ENCODE peak calls at places on chromosomes 3 and 15, in five cellular contexts. P, R, U, Y and I are unnamed samples. For H3K4me1, the result is how much of the 10 kb centered on the place peaks cover.

GRCh38 chr3:101941253-101942039 is 92.1 kb downstream of the NFKBIZ start:
- DNase-seq in U (no peak), P (no peak), R (no peak), Y (no peak), I (no peak)

GRCh38 chr3:15753056-15753710 is 44.6 kb downstream of the ANKRD28 start:
- DNase-seq in Y (no peak), P (no peak), U (no peak), R (no peak), I (no peak)

GRCh38 chr3:55641914-55642313 is 154.8 kb upstream of the WNT5A start:
- DNase-seq in P (no peak), R (no peak), U (no peak), Y (no peak), I (no peak)

GRCh38 chr15:70234256-70234965 is 136.7 kb upstream of the TLE3 start:
- DNase-seq in Y (no peak), P (no peak), R (no peak), U (no peak), I (no peak)

GRCh38 chr3:148642214-148642613 is 55.5 kb upstream of the AGTR1 start:
- DNase-seq in U (no peak), R (no peak), P (no peak), Y (no peak), I (no peak)

GRCh38 chr15:25862469-25863066 is 559 bp downstream of the ATP10A start:
- DNase-seq in R (no peak), P (no peak), Y (peak), U (peak), I (peak)

GRCh38 chr3:133937061-133937686 is 41.5 kb upstream of the RAB6B start:
- DNase-seq in P (no peak), Y (peak), R (no peak), U (no peak), I (no peak)

GRCh38 chr3:180421711-180422110 is 180.3 kb upstream of the TTC14 start:
- DNase-seq in R (no peak), U (no peak), Y (no peak), P (no peak), I (no peak)

GRCh38 chr3:195260286-195260905 is 10.6 kb downstream of the XXYLT1 start:
- DNase-seq in U (no peak), R (peak), P (no peak), Y (no peak), I (no peak)

GRCh38 chr3:81274671-81275070 is 486.8 kb downstream of the GBE1 start:
- DNase-seq in R (no peak), U (no peak), P (no peak), Y (no peak), I (no peak)

GRCh38 chr3:143134446-143134845 is 14.9 kb downstream of the CHST2 start:
- DNase-seq in Y (no peak), P (no peak), U (no peak), R (no peak), I (no peak)

GRCh38 chr15:45187894-45188830 is at the start of gene SHF:
- DNase-seq in U (peak), R (peak), P (peak), Y (peak), I (no peak)

GRCh38 chr3:9820944-9821343 is 10.9 kb downstream of the TTLL3 start:
- DNase-seq in R (no peak), Y (no peak), P (no peak), U (no peak), I (no peak)

GRCh38 chr3:64399205-64399800 is 174.0 kb upstream of the PRICKLE2 start:
- DNase-seq in R (no peak), Y (no peak), P (peak), U (no peak), I (no peak)

GRCh38 chr3:188915137-188915536 is 256.6 kb upstream of the TPRG1 start:
- DNase-seq in R (no peak), U (no peak), P (no peak), Y (no peak), I (no peak)

GRCh38 chr3:55434789-55435188 is 52.3 kb downstream of the WNT5A start:
- DNase-seq in U (no peak), Y (no peak), R (no peak), P (no peak), I (no peak)

GRCh38 chr3:60048447-60048848 is 998.6 kb upstream of the CFAP20DC start:
- DNase-seq in Y (no peak), U (no peak), R (no peak), P (no peak), I (no peak)

GRCh38 chr3:73621388-73621787 is 3.4 kb downstream of the PDZRN3 start:
- DNase-seq in P (no peak), U (no peak), Y (no peak), R (no peak), I (no peak)

GRCh38 chr3:172203522-172204258 is 164.3 kb downstream of the FNDC3B start:
- DNase-seq in R (no peak), U (no peak), Y (no peak), P (peak), I (no peak)

GRCh38 chr15:52653451-52653964 is 25.7 kb downstream of the ATOSA start:
- DNase-seq in P (no peak), Y (no peak), R (no peak), U (no peak), I (no peak)

GRCh38 chr3:43785551-43785950 is 94.8 kb downstream of the ABHD5 start:
- DNase-seq in Y (no peak), U (no peak), R (no peak), P (no peak), I (no peak)

GRCh38 chr3:185760091-185760490 is 64.8 kb downstream of the IGF2BP2 start:
- DNase-seq in U (no peak), R (no peak), Y (no peak), P (no peak), I (no peak)

GRCh38 chr15:22956980-22957264 is 23.2 kb downstream of the CYFIP1 start:
- DNase-seq in Y (no peak), R (no peak), U (no peak), P (no peak), I (no peak)

GRCh38 chr3:135868801-135869200 is 96.7 kb upstream of the PPP2R3A start:
- DNase-seq in P (no peak), R (no peak), Y (no peak), U (no peak), I (no peak)

GRCh38 chr3:173584834-173585831 is 187.6 kb downstream of the NLGN1 start:
- DNase-seq in Y (peak), U (no peak), P (peak), R (peak), I (peak)

GRCh38 chr3:137763594-137763938 is 549 bp upstream of the SOX14 start:
- DNase-seq in R (no peak), P (no peak), U (no peak), Y (no peak), I (no peak)

GRCh38 chr15:55907797-55908196 is 85.6 kb downstream of the NEDD4 start:
- DNase-seq in Y (no peak), U (no peak), P (no peak), R (no peak), I (no peak)

GRCh38 chr15:97425596-97425995 is 534.9 kb upstream of the ARRDC4 start:
- DNase-seq in R (no peak), U (no peak), P (no peak), Y (no peak), I (no peak)

GRCh38 chr15:85500729-85501128 is 120.3 kb downstream of the AKAP13 start:
- DNase-seq in Y (no peak), R (no peak), U (no peak), P (no peak), I (no peak)

GRCh38 chr3:153142961-153143360 is 19.1 kb upstream of the RAP2B start:
- DNase-seq in P (no peak), Y (no peak), R (no peak), U (no peak), I (no peak)

GRCh38 chr15:62391565-62392262 is 226.6 kb upstream of the C2CD4B start:
- DNase-seq in R (peak), P (no peak), Y (peak), U (no peak), I (peak)

GRCh38 chr15:85910796-85911195 is 116.1 kb upstream of the KLHL25 start:
- DNase-seq in P (no peak), R (no peak), U (no peak), Y (no peak), I (no peak)

GRCh38 chr3:105368575-105369500 is 2.1 kb downstream of the ALCAM start:
- DNase-seq in Y (peak), P (peak), U (peak), R (peak), I (peak)

DNA sequence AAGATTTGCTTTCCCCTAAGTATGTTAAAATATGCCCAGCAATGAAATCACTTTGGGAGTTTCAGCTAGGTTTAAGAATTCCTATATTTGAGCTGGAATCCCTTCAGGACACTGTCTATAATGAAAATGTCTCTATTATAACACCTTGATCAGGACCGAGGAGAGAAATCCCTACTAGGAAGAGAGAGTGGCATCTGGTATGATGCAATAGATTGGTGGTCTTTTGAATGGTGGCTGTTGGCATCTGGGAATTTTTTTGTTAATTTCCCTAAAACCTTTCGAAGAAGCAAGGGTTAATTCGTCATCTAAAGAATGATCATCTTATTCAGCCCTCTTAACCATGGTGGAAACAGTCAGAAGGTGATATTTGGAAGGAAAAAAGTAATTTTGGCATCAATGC is 43.0 kb downstream of the TIGIT start:
- DNase-seq in P (no peak), U (no peak), Y (no peak), R (no peak), I (no peak)
- H3K4me1 ChIP-seq in P (under half), U (under half), Y (under half), R (under half), I (under half)

GRCh38 chr3:157310329-157311065 is 126.2 kb upstream of the PTX3 start:
- DNase-seq in U (no peak), R (no peak), P (no peak), Y (no peak), I (no peak)

GRCh38 chr3:157300091-157300490 is 136.6 kb upstream of the PTX3 start:
- DNase-seq in U (no peak), R (no peak), Y (no peak), P (no peak), I (no peak)

GRCh38 chr3:157301755-157302154 is 134.9 kb upstream of the PTX3 start:
- DNase-seq in Y (no peak), P (no peak), R (no peak), U (no peak), I (no peak)

GRCh38 chr3:157301027-157301663 is 135.5 kb upstream of the PTX3 start:
- DNase-seq in U (no peak), Y (no peak), R (no peak), P (no peak), I (no peak)

DNA sequence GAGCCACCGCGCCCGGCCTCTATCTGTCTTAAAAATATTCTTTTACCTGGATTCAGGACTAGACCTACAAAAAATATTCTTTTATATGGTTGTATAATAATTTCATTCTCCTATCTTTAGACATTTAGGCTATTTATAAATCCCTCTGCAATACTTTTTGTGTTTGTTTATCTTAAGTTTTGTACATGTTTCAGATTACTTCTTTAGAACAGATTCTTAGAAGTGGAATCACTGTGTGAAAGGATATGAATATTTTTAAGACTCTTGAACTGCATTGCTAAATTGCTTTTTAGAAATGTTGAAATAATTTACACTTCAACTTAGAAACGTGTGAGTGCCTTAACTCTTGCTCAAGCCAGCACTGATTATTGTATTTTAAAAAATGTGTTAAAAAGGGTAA is 131.3 kb upstream of the PTX3 start:
- DNase-seq in Y (no peak), U (no peak), P (no peak), R (no peak), I (no peak)
- H3K27ac ChIP-seq in Y (no peak), U (no peak), P (no peak), R (no peak), I (no peak)

DNA sequence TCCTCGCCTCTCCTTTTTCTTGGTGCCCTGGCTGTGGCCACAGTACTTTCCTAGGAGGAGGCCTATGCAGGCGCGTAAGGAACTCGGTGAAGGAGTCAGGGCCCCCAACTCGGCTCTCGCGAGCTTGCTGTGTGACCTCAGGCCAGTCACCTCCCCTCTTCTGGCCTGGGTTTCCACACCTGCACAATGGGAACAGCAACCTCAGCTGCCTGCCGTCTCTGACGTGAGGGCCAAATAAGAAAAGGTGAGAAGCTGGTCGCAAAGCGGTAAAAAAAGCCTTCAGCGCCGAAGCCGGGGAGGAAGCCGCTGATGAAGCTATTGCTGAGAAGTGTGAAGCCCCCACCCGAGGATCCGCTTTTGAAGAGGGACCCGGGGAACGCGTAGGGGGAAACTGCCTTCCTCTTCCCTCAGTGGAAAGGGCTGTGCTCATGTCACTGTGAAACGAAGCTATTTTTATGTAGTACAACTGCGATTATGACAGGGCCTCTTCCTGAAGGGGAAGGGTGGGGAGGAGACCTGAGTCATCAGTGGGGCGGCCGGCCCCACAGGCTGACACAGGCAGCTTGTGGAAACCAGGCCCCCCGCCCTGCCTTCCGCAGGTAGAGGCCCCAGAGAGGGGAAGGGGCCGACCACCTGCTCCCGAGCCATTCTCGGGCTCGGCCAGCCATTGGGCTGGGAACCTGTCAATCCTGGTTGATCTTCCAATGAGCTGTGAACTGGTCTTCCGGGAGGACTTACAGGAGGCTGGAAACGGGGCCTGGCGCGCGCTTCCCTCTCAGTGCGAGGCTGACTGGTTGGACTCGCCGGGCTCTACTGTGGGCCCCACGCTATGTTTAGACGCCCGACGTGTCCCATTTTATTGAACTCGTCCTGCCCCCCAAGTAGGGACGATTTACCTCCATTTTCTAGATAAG is 18.0 kb upstream of the ANKDD1A start:
- DNase-seq in Y (peak), P (peak), R (peak), U (peak), I (peak)
- H3K4me1 ChIP-seq in Y (under half), P (half or more), R (under half), U (half or more), I (half or more)

GRCh38 chr3:141106842-141107241 is 55.7 kb downstream of the SPSB4 start:
- DNase-seq in P (no peak), R (no peak), Y (no peak), U (no peak), I (no peak)

GRCh38 chr3:141111364-141112150 is 60.4 kb downstream of the SPSB4 start:
- DNase-seq in Y (no peak), U (no peak), P (no peak), R (no peak), I (no peak)

GRCh38 chr3:141110322-141110721 is 59.2 kb downstream of the SPSB4 start:
- DNase-seq in R (no peak), P (no peak), Y (no peak), U (no peak), I (no peak)

GRCh38 chr3:141108002-141108401 is 56.9 kb downstream of the SPSB4 start:
- DNase-seq in P (no peak), U (no peak), Y (no peak), R (no peak), I (no peak)

DNA sequence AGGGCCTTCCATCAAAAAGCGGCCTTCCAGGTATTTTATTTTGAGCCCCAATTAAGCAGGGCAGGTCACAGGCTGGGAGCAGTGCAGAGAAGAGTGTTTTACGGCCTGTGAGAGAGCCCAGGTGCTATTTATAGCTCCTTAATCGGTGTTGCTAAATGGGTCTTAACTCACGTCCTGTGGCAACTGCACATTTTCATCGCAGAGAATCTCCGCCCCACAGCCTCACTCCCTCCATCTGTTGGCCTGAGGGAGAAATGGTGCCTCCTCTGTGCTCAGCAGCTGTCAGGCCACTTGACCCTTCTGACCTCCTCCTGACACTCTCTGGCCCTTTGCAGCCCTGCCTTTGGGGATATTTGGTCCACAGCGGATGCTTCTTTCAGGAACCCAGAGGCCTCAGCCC is 58.6 kb downstream of the SPSB4 start:
- DNase-seq in P (no peak), R (no peak), Y (no peak), U (no peak), I (no peak)
- H3K27ac ChIP-seq in P (no peak), R (no peak), Y (peak), U (no peak), I (no peak)

DNA sequence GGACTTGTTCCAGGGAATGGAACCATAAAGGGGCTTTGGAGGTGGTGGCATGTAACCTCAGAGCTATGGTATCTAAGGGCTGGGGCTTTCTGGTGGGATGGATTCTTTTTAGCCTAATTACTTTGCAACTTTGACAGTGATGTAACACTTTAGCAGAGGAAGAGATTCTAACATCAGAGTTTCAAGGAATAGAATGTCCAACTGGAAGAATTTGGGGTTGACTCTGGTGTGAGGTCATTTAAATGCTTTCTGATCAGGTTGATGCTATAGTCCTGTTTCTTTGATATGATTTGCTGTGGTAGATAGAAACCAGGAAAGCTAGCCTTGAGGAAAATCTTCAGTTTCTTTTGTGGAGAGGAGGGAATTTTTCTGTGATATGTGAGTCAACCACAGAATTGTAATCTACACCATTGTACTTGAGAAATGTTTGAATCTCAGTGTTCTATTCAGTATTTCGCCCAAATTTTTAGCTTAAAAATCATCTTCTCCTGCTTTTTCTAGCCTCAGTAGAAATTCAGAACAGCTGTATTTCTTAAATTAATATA is 40.0 kb downstream of the ATP2C1 start:
- DNase-seq in U (no peak), R (no peak), Y (no peak), P (no peak), I (no peak)
- H3K4me1 ChIP-seq in U (under half), R (under half), Y (under half), P (under half), I (under half)

DNA sequence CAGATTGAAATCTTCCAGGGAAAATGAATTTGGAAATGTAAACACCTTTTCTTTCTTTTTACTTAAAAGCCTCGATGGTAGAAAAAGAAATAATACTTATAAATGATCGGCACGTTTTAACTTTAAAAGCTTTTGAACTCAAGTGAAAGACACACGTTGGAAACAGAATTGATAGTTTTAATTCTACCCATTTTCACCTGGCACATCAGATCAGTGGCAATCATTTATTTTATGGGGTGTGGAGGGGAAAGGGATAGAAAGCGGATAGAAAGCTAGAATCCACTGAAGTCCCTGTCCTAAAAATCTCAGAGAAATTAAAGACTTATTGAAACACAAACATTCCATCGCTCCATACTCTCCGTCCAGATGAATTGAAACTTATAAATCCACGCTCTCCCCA is 8.4 kb upstream of the MEIS2 start:
- DNase-seq in U (no peak), R (no peak), P (no peak), Y (no peak), I (no peak)
- H3K27ac ChIP-seq in U (no peak), R (no peak), P (no peak), Y (no peak), I (no peak)

GRCh38 chr15:57357796-57358195 is 18.5 kb upstream of the CGNL1 start:
- DNase-seq in P (no peak), R (no peak), Y (no peak), U (no peak), I (no peak)
- H3K4me1 ChIP-seq in P (under half), R (under half), Y (under half), U (under half), I (under half)